ENCODE peak calls at places on chromosomes 11 and 22, in nine cellular contexts. One of them, this sample, is unnamed.

GRCh38 chr11:79762271-79762935 is 321.6 kb upstream of the TENM4 start:
- DNase-seq in psoas muscle: no peak
- DNase-seq in lung: no peak
- DNase-seq in transverse colon: no peak
- DNase-seq in hepatocyte: peak; percentile 26
- DNase-seq in lower lobe of right lung: no peak
- DNase-seq in OCI-LY7: no peak
- DNase-seq in Panc1: no peak
- DNase-seq in breast epithelium: no peak
- DNase-seq in this sample: no peak

GRCh38 chr11:10481567-10482349 is 26.7 kb downstream of the AMPD3 start:
- DNase-seq in breast epithelium: no peak
- DNase-seq in lower lobe of right lung: no peak
- DNase-seq in Panc1: no peak
- DNase-seq in lung: no peak
- DNase-seq in transverse colon: no peak
- DNase-seq in hepatocyte: no peak
- DNase-seq in psoas muscle: no peak
- DNase-seq in OCI-LY7: no peak
- DNase-seq in this sample: no peak

GRCh38 chr22:19800761-19801244 is 40.2 kb downstream of the TBX1 start:
- DNase-seq in lung: no peak
- DNase-seq in hepatocyte: no peak
- DNase-seq in transverse colon: no peak
- DNase-seq in breast epithelium: no peak
- DNase-seq in Panc1: no peak
- DNase-seq in lower lobe of right lung: peak; percentile 41
- DNase-seq in OCI-LY7: no peak
- DNase-seq in psoas muscle: no peak
- DNase-seq in this sample: no peak

GRCh38 chr22:19748991-19749665 is 11.4 kb upstream of the TBX1 start:
- DNase-seq in psoas muscle: no peak
- DNase-seq in transverse colon: no peak
- DNase-seq in lung: no peak
- DNase-seq in hepatocyte: no peak
- DNase-seq in Panc1: no peak
- DNase-seq in breast epithelium: no peak
- DNase-seq in OCI-LY7: no peak
- DNase-seq in lower lobe of right lung: no peak
- DNase-seq in this sample: no peak

GRCh38 chr11:111582163-111582562 is 20.1 kb upstream of the SIK2 start:
- DNase-seq in breast epithelium: no peak
- DNase-seq in psoas muscle: no peak
- DNase-seq in transverse colon: no peak
- DNase-seq in OCI-LY7: peak; percentile 22
- DNase-seq in hepatocyte: no peak
- DNase-seq in lung: no peak
- DNase-seq in lower lobe of right lung: no peak
- DNase-seq in Panc1: no peak
- DNase-seq in this sample: no peak

GRCh38 chr11:98564233-98564632 is 456.5 kb upstream of the CNTN5 start:
- DNase-seq in lung: no peak
- DNase-seq in OCI-LY7: no peak
- DNase-seq in lower lobe of right lung: no peak
- DNase-seq in breast epithelium: no peak
- DNase-seq in psoas muscle: no peak
- DNase-seq in transverse colon: no peak
- DNase-seq in Panc1: no peak
- DNase-seq in hepatocyte: no peak
- DNase-seq in this sample: no peak

GRCh38 chr22:50296658-50297490 is 10.6 kb downstream of the PLXNB2 start:
- DNase-seq in lung: no peak
- DNase-seq in transverse colon: no peak
- DNase-seq in hepatocyte: no peak
- DNase-seq in Panc1: no peak
- DNase-seq in OCI-LY7: no peak
- DNase-seq in lower lobe of right lung: no peak
- DNase-seq in breast epithelium: no peak
- DNase-seq in psoas muscle: no peak
- DNase-seq in this sample: no peak

GRCh38 chr11:113173023-113173594 is 141.3 kb upstream of the TTC12 start:
- DNase-seq in breast epithelium: no peak
- DNase-seq in hepatocyte: no peak
- DNase-seq in Panc1: no peak
- DNase-seq in OCI-LY7: no peak
- DNase-seq in transverse colon: no peak
- DNase-seq in psoas muscle: no peak
- DNase-seq in lower lobe of right lung: no peak
- DNase-seq in lung: no peak
- DNase-seq in this sample: no peak

GRCh38 chr11:103808246-103808645 is 228.2 kb upstream of the DDI1 start:
- DNase-seq in OCI-LY7: no peak
- DNase-seq in transverse colon: no peak
- DNase-seq in lower lobe of right lung: no peak
- DNase-seq in lung: no peak
- DNase-seq in psoas muscle: no peak
- DNase-seq in Panc1: no peak
- DNase-seq in breast epithelium: no peak
- DNase-seq in hepatocyte: no peak
- DNase-seq in this sample: no peak

GRCh38 chr22:29907753-29908515 is 25.0 kb downstream of the MTMR3 start:
- DNase-seq in OCI-LY7: no peak
- DNase-seq in Panc1: peak; percentile 87
- DNase-seq in hepatocyte: peak; percentile 92
- DNase-seq in breast epithelium: peak; percentile 71
- DNase-seq in lower lobe of right lung: peak; percentile 82
- DNase-seq in psoas muscle: peak; percentile 78
- DNase-seq in lung: peak; percentile 79
- DNase-seq in transverse colon: peak; percentile 86
- DNase-seq in this sample: peak; percentile 95

GRCh38 chr11:45846174-45846675 is 1.1 kb upstream of the CRY2 start:
- DNase-seq in lower lobe of right lung: no peak
- DNase-seq in Panc1: no peak
- DNase-seq in transverse colon: no peak
- DNase-seq in hepatocyte: no peak
- DNase-seq in OCI-LY7: no peak
- DNase-seq in lung: no peak
- DNase-seq in breast epithelium: no peak
- DNase-seq in psoas muscle: no peak
- DNase-seq in this sample: no peak

GRCh38 chr11:10407055-10407454 is 48.0 kb upstream of the AMPD3 start:
- DNase-seq in transverse colon: no peak
- DNase-seq in OCI-LY7: no peak
- DNase-seq in lower lobe of right lung: no peak
- DNase-seq in psoas muscle: no peak
- DNase-seq in breast epithelium: no peak
- DNase-seq in Panc1: peak; percentile 91
- DNase-seq in hepatocyte: no peak
- DNase-seq in lung: no peak
- DNase-seq in this sample: no peak

GRCh38 chr22:27612075-27612474 is 189.5 kb downstream of the MN1 start:
- DNase-seq in Panc1: no peak
- DNase-seq in breast epithelium: no peak
- DNase-seq in OCI-LY7: no peak
- DNase-seq in transverse colon: no peak
- DNase-seq in lower lobe of right lung: no peak
- DNase-seq in lung: no peak
- DNase-seq in psoas muscle: no peak
- DNase-seq in hepatocyte: no peak
- DNase-seq in this sample: no peak

GRCh38 chr11:70482529-70482917 is 84.2 kb downstream of the CTTN start:
- DNase-seq in OCI-LY7: no peak
- DNase-seq in lower lobe of right lung: peak; percentile 60
- DNase-seq in lung: no peak
- DNase-seq in psoas muscle: peak; percentile 58
- DNase-seq in breast epithelium: peak; percentile 21
- DNase-seq in transverse colon: no peak
- DNase-seq in Panc1: no peak
- DNase-seq in hepatocyte: no peak
- DNase-seq in this sample: no peak

GRCh38 chr11:86518211-86518610 is 143.5 kb downstream of the CCDC81 start:
- DNase-seq in psoas muscle: no peak
- DNase-seq in Panc1: no peak
- DNase-seq in hepatocyte: no peak
- DNase-seq in lower lobe of right lung: no peak
- DNase-seq in lung: no peak
- DNase-seq in transverse colon: no peak
- DNase-seq in OCI-LY7: no peak
- DNase-seq in breast epithelium: no peak
- DNase-seq in this sample: no peak

GRCh38 chr11:91956711-91957110 is 267.9 kb upstream of the FAT3 start:
- DNase-seq in lower lobe of right lung: no peak
- DNase-seq in OCI-LY7: no peak
- DNase-seq in hepatocyte: no peak
- DNase-seq in transverse colon: no peak
- DNase-seq in psoas muscle: no peak
- DNase-seq in Panc1: no peak
- DNase-seq in breast epithelium: no peak
- DNase-seq in lung: no peak
- DNase-seq in this sample: no peak

GRCh38 chr11:47587039-47587675 is 679 bp downstream of the FAM180B start:
- DNase-seq in hepatocyte: no peak
- DNase-seq in breast epithelium: no peak
- DNase-seq in Panc1: no peak
- DNase-seq in psoas muscle: no peak
- DNase-seq in OCI-LY7: no peak
- DNase-seq in lung: no peak
- DNase-seq in transverse colon: no peak
- DNase-seq in lower lobe of right lung: no peak
- DNase-seq in this sample: no peak

GRCh38 chr22:48500481-48501230 is 1327.0 kb downstream of the BRD1 start:
- DNase-seq in lower lobe of right lung: peak; percentile 41
- DNase-seq in transverse colon: no peak
- DNase-seq in hepatocyte: peak; percentile 34
- DNase-seq in OCI-LY7: no peak
- DNase-seq in psoas muscle: no peak
- DNase-seq in Panc1: no peak
- DNase-seq in lung: no peak
- DNase-seq in breast epithelium: no peak
- DNase-seq in this sample: no peak

GRCh38 chr22:49687786-49688515 is 139.7 kb downstream of the BRD1 start:
- DNase-seq in OCI-LY7: no peak
- DNase-seq in breast epithelium: no peak
- DNase-seq in lower lobe of right lung: no peak
- DNase-seq in lung: no peak
- DNase-seq in psoas muscle: no peak
- DNase-seq in hepatocyte: no peak
- DNase-seq in transverse colon: no peak
- DNase-seq in Panc1: no peak
- DNase-seq in this sample: no peak

DNA sequence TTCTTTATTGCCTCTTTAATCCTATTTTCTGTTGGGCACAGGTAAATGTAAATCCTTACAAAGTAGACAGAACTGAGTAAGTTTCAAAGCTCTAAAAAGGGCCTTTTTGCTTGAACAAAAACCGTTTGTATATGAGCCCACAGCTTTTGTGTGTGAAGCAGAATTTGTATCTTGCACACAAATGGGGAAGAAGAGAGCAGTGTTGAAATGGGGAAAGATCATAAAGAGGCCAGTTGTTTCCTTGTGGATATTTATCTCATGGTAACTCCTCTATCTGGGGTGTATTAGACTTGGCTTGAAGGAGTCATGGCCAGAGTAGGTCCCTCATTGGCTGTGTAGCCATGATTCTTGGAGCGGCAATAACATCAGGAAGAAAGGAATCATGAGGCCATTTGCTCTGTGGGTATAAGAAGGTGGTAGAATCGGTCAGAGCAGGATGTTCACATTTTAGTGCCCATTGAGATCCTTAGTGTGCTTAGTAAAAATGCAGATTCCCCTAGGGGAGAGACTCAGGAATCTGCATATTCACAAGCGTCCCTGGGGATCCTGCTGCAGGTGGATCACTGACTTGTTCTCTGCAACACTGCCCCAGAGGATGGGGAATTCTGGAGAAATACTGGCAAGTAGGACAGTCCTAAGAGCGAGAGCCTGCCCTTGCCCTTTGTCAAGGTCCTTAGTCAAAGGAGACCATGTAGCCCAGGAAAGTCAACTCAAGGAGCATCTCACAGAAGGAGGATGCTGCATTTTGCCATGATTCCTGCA is 126.5 kb downstream of the LDLRAD3 start:
- DNase-seq in hepatocyte: no peak
- DNase-seq in lung: no peak
- DNase-seq in lower lobe of right lung: no peak
- DNase-seq in transverse colon: no peak
- DNase-seq in psoas muscle: no peak
- DNase-seq in breast epithelium: no peak
- DNase-seq in OCI-LY7: no peak
- DNase-seq in Panc1: no peak
- DNase-seq in this sample: no peak
- H3K4me3 ChIP-seq in hepatocyte: no peak overlapping the region
- H3K4me3 ChIP-seq in lung: no peak overlapping the region
- H3K4me3 ChIP-seq in lower lobe of right lung: no peak overlapping the region
- H3K4me3 ChIP-seq in transverse colon: no peak overlapping the region
- H3K4me3 ChIP-seq in psoas muscle: no peak overlapping the region
- H3K4me3 ChIP-seq in breast epithelium: no peak overlapping the region
- H3K4me3 ChIP-seq in OCI-LY7: no peak overlapping the region
- H3K4me3 ChIP-seq in Panc1: no peak overlapping the region
- H3K4me3 ChIP-seq in this sample: no peak overlapping the region

GRCh38 chr22:41746563-41747400 is 47.5 kb downstream of the MEI1 start:
- DNase-seq in Panc1: peak; percentile 66
- DNase-seq in OCI-LY7: peak; percentile 85
- DNase-seq in transverse colon: peak; percentile 77
- DNase-seq in breast epithelium: peak; percentile 52
- DNase-seq in lower lobe of right lung: peak; percentile 73
- DNase-seq in hepatocyte: peak; percentile 90
- DNase-seq in lung: peak; percentile 82
- DNase-seq in psoas muscle: peak; percentile 59
- DNase-seq in this sample: peak; percentile 68
- TF ChIP-seq CTCF in Panc1: peak; percentile 84
- TF ChIP-seq CTCF in OCI-LY7: peak; percentile 85
- TF ChIP-seq CTCF in transverse colon: peak; percentile 66
- TF ChIP-seq CTCF in breast epithelium: peak; percentile 58
- TF ChIP-seq CTCF in lower lobe of right lung: peak; percentile 76
- TF ChIP-seq CTCF in hepatocyte: peak; percentile 69
- TF ChIP-seq CTCF in lung: peak; percentile 81
- TF ChIP-seq CTCF in psoas muscle: peak; percentile 68
- TF ChIP-seq CTCF in this sample: peak; percentile 86

GRCh38 chr11:2303627-2304155 is 1.9 kb downstream of the TSPAN32 start:
- DNase-seq in transverse colon: no peak
- DNase-seq in hepatocyte: peak; percentile 71
- DNase-seq in breast epithelium: peak; percentile 15
- DNase-seq in OCI-LY7: no peak
- DNase-seq in Panc1: no peak
- DNase-seq in lower lobe of right lung: peak; percentile 47
- DNase-seq in lung: no peak
- DNase-seq in psoas muscle: no peak
- DNase-seq in this sample: no peak
- H3K4me3 ChIP-seq in transverse colon: no peak overlapping the region
- H3K4me3 ChIP-seq in hepatocyte: no peak overlapping the region
- H3K4me3 ChIP-seq in breast epithelium: no peak overlapping the region
- H3K4me3 ChIP-seq in OCI-LY7: no peak overlapping the region
- H3K4me3 ChIP-seq in Panc1: no peak overlapping the region
- H3K4me3 ChIP-seq in lower lobe of right lung: peak overlapping the region; percentile 47
- H3K4me3 ChIP-seq in lung: no peak overlapping the region
- H3K4me3 ChIP-seq in psoas muscle: no peak overlapping the region
- H3K4me3 ChIP-seq in this sample: no peak overlapping the region

DNA sequence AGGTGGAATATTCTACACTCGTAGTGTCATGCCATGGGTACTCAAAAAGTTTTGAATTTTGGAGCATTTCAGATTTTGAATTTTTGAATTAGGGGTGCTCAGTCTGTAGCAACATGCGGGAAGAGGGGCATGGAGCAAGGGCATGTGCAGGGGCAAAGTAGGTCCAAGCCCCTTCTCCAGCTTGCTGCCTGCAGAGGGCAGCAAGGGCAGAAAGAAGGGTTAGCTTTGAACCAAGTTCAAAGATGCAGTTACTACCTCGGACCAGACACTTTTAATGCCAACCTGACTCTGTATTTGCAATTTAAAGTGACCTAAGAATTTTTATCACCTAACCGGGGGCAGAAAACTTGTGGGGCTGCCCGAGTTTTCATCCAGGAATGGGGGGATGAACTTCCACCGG is 68.2 kb downstream of the CD82 start:
- DNase-seq in OCI-LY7: peak; percentile 11
- DNase-seq in hepatocyte: peak; percentile 7
- DNase-seq in breast epithelium: no peak
- DNase-seq in psoas muscle: no peak
- DNase-seq in transverse colon: no peak
- DNase-seq in Panc1: no peak
- DNase-seq in lower lobe of right lung: no peak
- DNase-seq in lung: peak; percentile 25
- DNase-seq in this sample: no peak
- TF ChIP-seq CTCF in OCI-LY7: peak; percentile 65
- TF ChIP-seq CTCF in hepatocyte: peak; percentile 33
- TF ChIP-seq CTCF in breast epithelium: no peak
- TF ChIP-seq CTCF in psoas muscle: no peak
- TF ChIP-seq CTCF in transverse colon: no peak
- TF ChIP-seq CTCF in Panc1: peak; percentile 66
- TF ChIP-seq CTCF in lower lobe of right lung: no peak
- TF ChIP-seq CTCF in lung: no peak
- TF ChIP-seq CTCF in this sample: no peak

This sample was measured in HFF-Myc.